ENCODE peak calls at places on chromosomes 12 and 14, in six cellular contexts. One of them, this sample, is unnamed.
A peak's percentile ranks its signal among the peaks of the same experiment; 100 is the strongest.

GRCh38 chr14:68598621-68599447 is 194.0 kb downstream of the ZFP36L1 start:
- DNase-seq in mesenchymal stem cell: peak; percentile 90
- DNase-seq in H1: no peak
- DNase-seq in trophoblast cell: peak; percentile 74
- DNase-seq in mesendoderm: no peak
- DNase-seq in IMR-90: peak; percentile 97
- DNase-seq in this sample: no peak

GRCh38 chr14:99889268-99889667 is 96.1 kb downstream of the EML1 start:
- DNase-seq in IMR-90: no peak
- DNase-seq in trophoblast cell: no peak
- DNase-seq in mesenchymal stem cell: no peak
- DNase-seq in H1: peak; percentile 33
- DNase-seq in mesendoderm: peak; percentile 31
- DNase-seq in this sample: peak; percentile 80

GRCh38 chr14:35369701-35370191 is 34.8 kb downstream of the NFKBIA start:
- DNase-seq in trophoblast cell: no peak
- DNase-seq in mesendoderm: no peak
- DNase-seq in H1: no peak
- DNase-seq in IMR-90: no peak
- DNase-seq in mesenchymal stem cell: no peak
- DNase-seq in this sample: no peak

GRCh38 chr12:99658950-99659349 is 11.4 kb downstream of the GARIN6 start:
- DNase-seq in mesenchymal stem cell: no peak
- DNase-seq in mesendoderm: no peak
- DNase-seq in trophoblast cell: no peak
- DNase-seq in H1: no peak
- DNase-seq in IMR-90: no peak
- DNase-seq in this sample: no peak

GRCh38 chr12:29888777-29889176 is 105.0 kb upstream of the TMTC1 start:
- DNase-seq in mesenchymal stem cell: no peak
- DNase-seq in IMR-90: no peak
- DNase-seq in trophoblast cell: no peak
- DNase-seq in H1: no peak
- DNase-seq in mesendoderm: no peak
- DNase-seq in this sample: no peak

GRCh38 chr14:104973215-104974145 is 4.7 kb downstream of the AHNAK2 start:
- DNase-seq in H1: peak; percentile 57
- DNase-seq in mesenchymal stem cell: peak; percentile 93
- DNase-seq in IMR-90: peak; percentile 94
- DNase-seq in mesendoderm: peak; percentile 90
- DNase-seq in trophoblast cell: peak; percentile 98
- DNase-seq in this sample: no peak

GRCh38 chr14:55889124-55889523 is 229.1 kb upstream of the PELI2 start:
- DNase-seq in mesendoderm: no peak
- DNase-seq in H1: no peak
- DNase-seq in IMR-90: no peak
- DNase-seq in mesenchymal stem cell: no peak
- DNase-seq in trophoblast cell: no peak
- DNase-seq in this sample: no peak

GRCh38 chr12:28172434-28173030 is 17.7 kb upstream of the CCDC91 start:
- DNase-seq in IMR-90: peak; percentile 68
- DNase-seq in trophoblast cell: peak; percentile 70
- DNase-seq in mesendoderm: peak; percentile 57
- DNase-seq in H1: no peak
- DNase-seq in mesenchymal stem cell: peak; percentile 59
- DNase-seq in this sample: peak; percentile 4

DNA sequence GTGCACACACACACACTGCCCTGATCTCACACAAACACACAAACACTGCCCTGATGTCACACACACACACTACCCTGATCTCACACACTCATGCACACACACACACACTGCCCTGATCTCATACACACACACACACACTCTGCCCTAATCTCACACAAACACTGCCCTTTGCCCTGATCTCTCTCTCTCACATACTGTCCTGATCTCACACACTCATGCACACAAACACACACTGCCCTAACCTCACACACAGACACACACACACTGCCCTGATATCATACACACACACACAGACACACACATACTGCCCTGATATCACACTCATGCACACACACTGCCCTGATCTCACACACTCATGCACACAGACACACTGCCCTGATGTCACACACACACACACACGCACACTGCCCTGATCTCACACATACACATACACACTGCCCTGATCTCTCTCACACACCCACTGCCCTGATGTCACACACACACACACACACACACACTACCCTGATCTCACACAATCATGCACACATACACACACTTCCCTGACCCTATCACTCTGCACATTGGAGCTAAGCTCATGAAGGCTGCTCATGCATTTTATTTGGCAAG is 97.6 kb upstream of the DIO3 start:
- DNase-seq in mesenchymal stem cell: no peak
- DNase-seq in trophoblast cell: no peak
- DNase-seq in H1: no peak
- DNase-seq in IMR-90: no peak
- DNase-seq in mesendoderm: no peak
- DNase-seq in this sample: no peak
- H3K23ac ChIP-seq in mesenchymal stem cell: no peak overlapping the region
- H3K23ac ChIP-seq in trophoblast cell: no peak overlapping the region
- H3K23ac ChIP-seq in H1: no peak overlapping the region
- H3K23ac ChIP-seq in IMR-90: no peak overlapping the region
- H3K23ac ChIP-seq in mesendoderm: peak overlapping the region; percentile 68
- H3K23ac ChIP-seq in this sample: peak overlapping the region; percentile 50

DNA sequence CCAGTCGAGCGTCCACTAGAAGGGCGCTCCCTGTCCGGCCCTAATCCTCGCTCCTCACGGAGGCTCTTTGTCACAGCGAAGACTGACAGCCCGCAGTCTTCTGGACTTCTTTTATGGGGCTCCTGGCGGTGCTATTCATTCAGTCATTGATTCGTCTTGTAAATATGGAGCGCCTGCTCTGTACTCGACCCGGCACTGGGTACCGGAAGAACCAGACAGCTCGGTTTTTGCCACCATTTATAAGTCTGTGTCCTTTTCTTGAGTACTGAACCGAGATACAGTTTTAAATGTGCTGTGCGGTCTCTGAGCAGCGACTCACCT is 570 bp downstream of the DMAC2L start:
- DNase-seq in trophoblast cell: no peak
- DNase-seq in H1: no peak
- DNase-seq in mesenchymal stem cell: no peak
- DNase-seq in IMR-90: no peak
- DNase-seq in mesendoderm: no peak
- DNase-seq in this sample: no peak
- H3K4me3 ChIP-seq in trophoblast cell: peak overlapping the region; percentile 68
- H3K4me3 ChIP-seq in H1: peak overlapping the region; percentile 71
- H3K4me3 ChIP-seq in mesenchymal stem cell: peak overlapping the region; percentile 86
- H3K4me3 ChIP-seq in IMR-90: peak overlapping the region; percentile 76
- H3K4me3 ChIP-seq in mesendoderm: peak overlapping the region; percentile 67
- H3K4me3 ChIP-seq in this sample: peak overlapping the region; percentile 80

DNA sequence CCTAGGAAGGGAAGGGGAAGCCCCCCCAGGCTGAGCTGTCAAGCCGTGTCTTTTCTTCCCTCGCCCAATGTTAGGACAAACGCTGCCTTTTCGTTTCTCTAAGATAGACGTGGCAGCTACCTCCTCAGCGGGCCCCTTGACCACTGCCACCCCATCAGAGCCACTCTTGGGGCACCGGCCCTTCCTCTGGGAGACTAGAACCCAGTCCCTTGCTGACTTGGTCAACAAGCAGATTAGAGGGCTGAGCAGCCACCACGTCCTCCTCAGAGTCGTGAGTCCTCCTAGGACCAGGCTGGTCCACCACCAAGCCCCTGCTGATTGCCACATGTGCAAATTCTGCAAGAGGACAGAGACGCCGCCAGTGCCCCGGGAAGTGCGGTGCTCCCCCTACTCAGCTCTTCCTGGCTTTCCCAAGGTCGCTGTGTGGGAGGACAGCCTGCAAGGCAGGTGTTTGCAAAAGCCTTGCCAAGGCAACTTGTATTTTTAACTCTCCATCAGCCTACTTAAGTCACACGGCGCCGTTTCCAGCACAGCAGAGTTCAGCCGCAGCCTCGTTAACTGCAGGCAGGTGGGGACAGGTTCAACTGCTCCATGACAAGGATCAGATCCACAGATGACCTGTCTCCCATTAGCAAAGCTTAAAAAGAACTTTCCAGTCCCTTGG is 65.7 kb downstream of the TESC start:
- DNase-seq in mesendoderm: no peak
- DNase-seq in IMR-90: no peak
- DNase-seq in mesenchymal stem cell: no peak
- DNase-seq in H1: no peak
- DNase-seq in trophoblast cell: peak; percentile 3
- DNase-seq in this sample: no peak
- H3K27ac ChIP-seq in mesendoderm: no peak overlapping the region
- H3K27ac ChIP-seq in IMR-90: no peak overlapping the region
- H3K27ac ChIP-seq in mesenchymal stem cell: no peak overlapping the region
- H3K27ac ChIP-seq in H1: no peak overlapping the region
- H3K27ac ChIP-seq in trophoblast cell: no peak overlapping the region
- H3K27ac ChIP-seq in this sample: no peak overlapping the region

GRCh38 chr12:21813751-21814150 is 39.2 kb upstream of the KCNJ8 start:
- DNase-seq in H1: no peak
- DNase-seq in trophoblast cell: no peak
- DNase-seq in mesenchymal stem cell: no peak
- DNase-seq in IMR-90: no peak
- DNase-seq in mesendoderm: no peak
- DNase-seq in this sample: no peak
- H3K23ac ChIP-seq in H1: no peak overlapping the region
- H3K23ac ChIP-seq in trophoblast cell: no peak overlapping the region
- H3K23ac ChIP-seq in mesenchymal stem cell: no peak overlapping the region
- H3K23ac ChIP-seq in IMR-90: no peak overlapping the region
- H3K23ac ChIP-seq in mesendoderm: no peak overlapping the region
- H3K23ac ChIP-seq in this sample: no peak overlapping the region

GRCh38 chr14:70048313-70048654 is 140.5 kb downstream of the SLC8A3 start:
- DNase-seq in trophoblast cell: no peak
- DNase-seq in mesenchymal stem cell: no peak
- DNase-seq in IMR-90: no peak
- DNase-seq in H1: no peak
- DNase-seq in mesendoderm: no peak
- DNase-seq in this sample: no peak

GRCh38 chr14:70045715-70046535 is 142.8 kb downstream of the SLC8A3 start:
- DNase-seq in mesendoderm: peak; percentile 85
- DNase-seq in mesenchymal stem cell: peak; percentile 50
- DNase-seq in trophoblast cell: peak; percentile 80
- DNase-seq in IMR-90: peak; percentile 48
- DNase-seq in H1: peak; percentile 63
- DNase-seq in this sample: peak; percentile 55

GRCh38 chr14:70052990-70053389 is 135.8 kb downstream of the SLC8A3 start:
- DNase-seq in mesendoderm: peak; percentile 49
- DNase-seq in H1: no peak
- DNase-seq in IMR-90: peak; percentile 28
- DNase-seq in trophoblast cell: peak; percentile 65
- DNase-seq in mesenchymal stem cell: peak; percentile 4
- DNase-seq in this sample: peak; percentile 76

GRCh38 chr14:70045296-70045695 is 143.5 kb downstream of the SLC8A3 start:
- DNase-seq in mesenchymal stem cell: no peak
- DNase-seq in mesendoderm: no peak
- DNase-seq in H1: no peak
- DNase-seq in trophoblast cell: no peak
- DNase-seq in IMR-90: no peak
- DNase-seq in this sample: no peak

DNA sequence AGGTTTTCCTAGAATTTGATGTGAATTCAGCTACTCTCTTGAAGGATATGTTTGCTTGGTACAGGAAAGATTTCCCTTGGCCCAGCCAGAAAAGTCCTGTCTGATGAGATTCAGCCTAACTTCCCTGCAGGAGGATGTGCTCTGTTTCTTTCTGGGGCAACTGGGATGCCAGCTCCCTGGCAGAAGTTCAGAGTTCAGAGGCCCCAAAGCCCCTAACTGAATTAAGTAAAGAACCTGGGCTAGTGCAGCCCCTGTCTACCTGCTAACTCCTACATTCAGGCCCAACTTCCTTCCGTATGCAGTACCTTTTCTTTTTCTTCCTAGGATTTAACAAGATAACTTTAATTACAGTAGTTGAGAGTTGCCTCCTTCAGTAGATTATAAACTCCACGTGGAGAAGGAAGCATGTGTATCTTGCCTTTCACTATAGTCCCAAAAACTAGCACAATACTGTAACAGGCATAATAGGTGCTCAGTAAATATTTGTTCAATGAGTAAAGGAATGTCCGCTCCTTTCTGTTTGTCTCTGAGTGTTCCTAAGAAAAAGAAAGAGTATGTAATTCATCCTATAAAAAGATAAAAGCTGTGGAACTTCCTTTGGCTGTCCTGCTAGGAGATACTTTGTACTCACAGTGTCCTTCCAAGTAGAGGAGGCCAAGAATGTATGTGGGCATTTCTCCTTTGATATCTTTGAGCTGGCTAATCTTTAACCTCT is 141.0 kb downstream of the SLC8A3 start:
- DNase-seq in trophoblast cell: peak; percentile 7
- DNase-seq in mesendoderm: no peak
- DNase-seq in mesenchymal stem cell: no peak
- DNase-seq in H1: no peak
- DNase-seq in IMR-90: no peak
- DNase-seq in this sample: no peak
- H3K4me3 ChIP-seq in trophoblast cell: no peak overlapping the region
- H3K4me3 ChIP-seq in mesendoderm: no peak overlapping the region
- H3K4me3 ChIP-seq in mesenchymal stem cell: no peak overlapping the region
- H3K4me3 ChIP-seq in H1: no peak overlapping the region
- H3K4me3 ChIP-seq in IMR-90: no peak overlapping the region
- H3K4me3 ChIP-seq in this sample: no peak overlapping the region

This sample was measured in neuronal stem cell.